ENCODE peak calls at places on chromosomes 5 and 9, in seven cellular contexts. G is fibroblast of pulmonary artery, Z is GM10248, B is lower lobe of right lung, R is HFF-Myc, C is transverse colon, Q is stomach. V is an unnamed sample.

GRCh38 chr5:35781181-35781580 is 75.5 kb upstream of the IL7R start:
- DNase-seq in G (no peak), Z (no peak), B (no peak), R (no peak), C (no peak), Q (no peak), V (no peak)

GRCh38 chr5:96967400-96967799 is 31.5 kb downstream of the LNPEP start:
- DNase-seq in G (no peak), Z (no peak), B (no peak), R (no peak), C (no peak), Q (no peak), V (no peak)

GRCh38 chr5:149062371-149063016 is 368 bp downstream of the SH3TC2 start:
- DNase-seq in G (peak; percentile 87), Z (no peak), B (no peak), R (peak; percentile 82), C (peak; percentile 45), Q (no peak), V (no peak)

GRCh38 chr9:13690595-13690994 is 411.1 kb upstream of the MPDZ start:
- DNase-seq in G (no peak), Z (no peak), B (no peak), R (no peak), C (no peak), Q (no peak), V (no peak)

GRCh38 chr5:56757077-56757476 is 58.3 kb upstream of the MAP3K1 start:
- DNase-seq in G (no peak), Z (no peak), B (no peak), R (no peak), C (no peak), Q (peak; percentile 28), V (no peak)

GRCh38 chr9:69888876-69889585 is 68.4 kb downstream of the CFAP95 start:
- DNase-seq in G (no peak), Z (no peak), B (no peak), R (no peak), C (no peak), Q (no peak), V (no peak)

GRCh38 chr5:54761213-54761701 is 224.1 kb downstream of the ESM1 start:
- DNase-seq in G (peak; percentile 97), Z (no peak), B (no peak), R (peak; percentile 82), C (no peak), Q (no peak), V (no peak)

GRCh38 chr5:147661576-147661975 is 121.0 kb downstream of the JAKMIP2 start:
- DNase-seq in G (peak; percentile 30), Z (no peak), B (no peak), R (no peak), C (no peak), Q (no peak), V (peak; percentile 51)

GRCh38 chr5:60036539-60036938 is 143.0 kb upstream of the PDE4D start:
- DNase-seq in G (no peak), Z (no peak), B (no peak), R (no peak), C (no peak), Q (no peak), V (no peak)

GRCh38 chr5:160450164-160450932 is 28.7 kb downstream of the PTTG1 start:
- DNase-seq in G (peak; percentile 26), Z (no peak), B (no peak), R (no peak), C (no peak), Q (no peak), V (peak; percentile 81)

GRCh38 chr5:142512041-142512679 is 173.7 kb downstream of the FGF1 start:
- DNase-seq in G (peak; percentile 35), Z (no peak), B (no peak), R (no peak), C (no peak), Q (no peak), V (no peak)

GRCh38 chr5:16805478-16805877 is 130.6 kb downstream of the MYO10 start:
- DNase-seq in G (no peak), Z (no peak), B (no peak), R (peak; percentile 62), C (no peak), Q (no peak), V (no peak)

GRCh38 chr9:128902351-128903078 is 18.3 kb upstream of the PHYHD1 start:
- DNase-seq in G (no peak), Z (peak; percentile 85), B (peak; percentile 66), R (no peak), C (peak; percentile 86), Q (peak; percentile 66), V (no peak)

GRCh38 chr5:105670586-105670985 is 2000.2 kb downstream of the EFNA5 start:
- DNase-seq in G (no peak), Z (no peak), B (no peak), R (no peak), C (no peak), Q (no peak), V (no peak)

GRCh38 chr9:68648971-68649370 is 56.1 kb upstream of the PIP5K1B start:
- DNase-seq in G (no peak), Z (no peak), B (no peak), R (no peak), C (no peak), Q (no peak), V (no peak)

GRCh38 chr5:171524461-171524860 is 105.0 kb downstream of the FGF18 start:
- DNase-seq in G (no peak), Z (no peak), B (no peak), R (no peak), C (no peak), Q (no peak), V (no peak)

GRCh38 chr5:61734966-61735365 is 402.9 kb downstream of the ZSWIM6 start:
- DNase-seq in G (no peak), Z (no peak), B (no peak), R (no peak), C (no peak), Q (no peak), V (no peak)

GRCh38 chr5:127723571-127723970 is 20.4 kb downstream of the CCDC192 start:
- DNase-seq in G (peak; percentile 69), Z (no peak), B (peak; percentile 51), R (peak; percentile 12), C (no peak), Q (no peak), V (peak; percentile 49)

GRCh38 chr9:91164724-91165520 is 196.8 kb downstream of the AUH start:
- DNase-seq in G (peak; percentile 93), Z (no peak), B (peak; percentile 79), R (peak; percentile 92), C (peak; percentile 87), Q (peak; percentile 79), V (peak; percentile 83)

DNA sequence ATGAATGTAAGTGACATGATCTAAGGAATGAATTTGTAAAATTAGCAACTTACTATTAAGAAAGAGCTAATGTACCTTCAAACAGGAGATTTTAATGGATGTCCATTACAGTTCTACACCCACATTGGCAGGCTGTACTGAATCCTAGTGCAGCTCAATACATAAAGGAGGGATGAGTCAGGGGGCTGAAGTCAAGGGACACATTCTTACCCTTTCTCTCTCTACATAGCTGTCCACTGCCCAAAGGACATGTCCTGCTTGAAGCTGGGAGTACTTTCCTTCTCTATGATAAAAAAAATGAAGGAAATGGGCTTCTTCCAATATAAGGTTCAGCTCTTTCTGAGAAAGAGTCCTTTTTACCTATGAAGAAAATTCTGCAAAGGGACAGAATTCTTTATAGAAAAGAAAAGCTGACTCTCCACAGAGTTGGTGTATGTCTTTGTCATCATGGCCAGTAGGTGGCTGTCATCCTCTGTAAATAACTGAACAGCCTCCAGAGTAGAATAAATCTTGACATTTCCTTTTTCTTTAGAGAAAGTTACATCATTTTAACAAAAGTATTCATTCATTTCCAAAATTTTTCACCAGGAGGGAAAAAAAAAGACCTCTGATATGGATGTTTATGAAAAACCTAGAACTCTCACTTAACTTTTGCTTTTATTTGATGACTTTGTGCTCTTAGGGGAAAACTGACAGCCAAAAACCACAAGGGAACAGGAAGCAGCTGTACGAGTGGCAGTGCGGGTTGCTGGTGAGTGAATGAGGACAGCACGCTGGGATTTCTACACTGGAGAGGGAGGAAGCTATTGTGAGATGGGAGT is 13.1 kb upstream of the IFNA14 start:
- DNase-seq in G (peak; percentile 49), Z (peak; percentile 39), B (peak; percentile 57), R (no peak), C (no peak), Q (no peak), V (peak; percentile 9)
- TF ChIP-seq CTCF in G (peak; percentile 51), Z (peak; percentile 53), B (peak; percentile 50), R (peak; percentile 36), C (peak; percentile 44), Q (no peak), V (peak; percentile 68)

GRCh38 chr5:177490311-177490991 is 7.0 kb downstream of the PDLIM7 start:
- DNase-seq in G (no peak), Z (no peak), B (no peak), R (no peak), C (no peak), Q (no peak), V (no peak)

GRCh38 chr5:177487144-177487543 is 10.3 kb downstream of the PDLIM7 start:
- DNase-seq in G (no peak), Z (no peak), B (no peak), R (no peak), C (no peak), Q (no peak), V (no peak)

GRCh38 chr5:177489119-177489716 is 8.2 kb downstream of the PDLIM7 start:
- DNase-seq in G (no peak), Z (no peak), B (no peak), R (no peak), C (peak; percentile 63), Q (peak; percentile 68), V (no peak)

GRCh38 chr5:177486256-177486655 is 11.1 kb downstream of the PDLIM7 start:
- DNase-seq in G (no peak), Z (no peak), B (no peak), R (no peak), C (no peak), Q (no peak), V (no peak)

GRCh38 chr5:177487975-177488374 is 9.4 kb downstream of the PDLIM7 start:
- DNase-seq in G (no peak), Z (no peak), B (no peak), R (no peak), C (no peak), Q (no peak), V (no peak)
- TF ChIP-seq CTCF in G (no peak), Z (peak; percentile 8), B (no peak), R (no peak), C (no peak), Q (no peak), V (no peak)

GRCh38 chr5:107672212-107673105 is 1.7 kb upstream of the EFNA5 start:
- DNase-seq in G (peak; percentile 99), Z (peak; percentile 48), B (peak; percentile 87), R (no peak), C (peak; percentile 88), Q (peak; percentile 85), V (peak; percentile 99)
- TF ChIP-seq CTCF in G (no peak), Z (no peak), B (no peak), R (no peak), C (no peak), Q (no peak), V (no peak)

GRCh38 chr5:110333384-110333783 is 393.1 kb downstream of the TMEM232 start:
- DNase-seq in G (no peak), Z (no peak), B (no peak), R (no peak), C (no peak), Q (no peak), V (no peak)
- TF ChIP-seq CTCF in G (peak; percentile 10), Z (peak; percentile 15), B (no peak), R (peak; percentile 14), C (no peak), Q (no peak), V (peak; percentile 27)

GRCh38 chr9:124038790-124039633 is 27.4 kb downstream of the LHX2 start:
- DNase-seq in G (no peak), Z (no peak), B (no peak), R (no peak), C (no peak), Q (no peak), V (no peak)
- TF ChIP-seq CTCF in G (no peak), Z (no peak), B (no peak), R (no peak), C (no peak), Q (no peak), V (peak; percentile 24)

GRCh38 chr5:39986614-39987013 is 561.8 kb upstream of the DAB2 start:
- DNase-seq in G (no peak), Z (no peak), B (no peak), R (no peak), C (no peak), Q (no peak), V (no peak)
- TF ChIP-seq CTCF in G (no peak), Z (no peak), B (no peak), R (no peak), C (no peak), Q (no peak), V (peak; percentile 23)

V was measured in retinal pigment epithelial cell.